ENCODE peak calls at places on chromosomes 5 and 9, in ten cellular contexts. F is T follicular helper cell; K is right atrium auricular region; M is CD4-positive, alpha-beta T cell; N is NCI-H2107; S is NCI-H460; V is mesendoderm; X is LNCaP clone FGC; T is transverse colon; Z is activated CD8-positive, alpha-beta memory T cell treated with anti-CD3 and anti-CD28 coated beads, Interleukin-2, amount 50 U/mL, for 48 hours. I is an unnamed sample.

GRCh38 chr5:172646716-172647285 is 5.7 kb downstream of the NEURL1B start:
- DNase-seq in M (no peak), F (no peak), K (no peak), Z (no peak), S (no peak), X (no peak), V (peak), T (peak), N (peak), I (no peak)

GRCh38 chr9:22103650-22104575 is 94.8 kb upstream of the CDKN2B start:
- DNase-seq in F (no peak), K (no peak), Z (no peak), X (peak), N (no peak), T (peak), S (no peak), V (no peak), M (no peak), I (no peak)

GRCh38 chr5:122252319-122252718 is 59.7 kb upstream of the SNCAIP start:
- DNase-seq in T (peak), N (no peak), S (no peak), F (no peak), V (no peak), X (peak), Z (no peak), K (no peak), M (no peak), I (no peak)

GRCh38 chr5:15610216-15610615 is 110.2 kb downstream of the FBXL7 start:
- DNase-seq in F (no peak), Z (no peak), T (no peak), N (no peak), M (no peak), S (no peak), X (no peak), V (peak), K (no peak), I (no peak)

GRCh38 chr5:138989720-138990119 is 114.6 kb upstream of the LRRTM2 start:
- DNase-seq in T (no peak), X (no peak), F (no peak), Z (no peak), S (no peak), K (peak), N (no peak), M (no peak), V (no peak), I (no peak)

GRCh38 chr5:3361811-3362605 is 233.6 kb upstream of the IRX1 start:
- DNase-seq in T (no peak), K (no peak), V (no peak), X (no peak), Z (no peak), S (no peak), F (no peak), N (no peak), M (no peak), I (no peak)

GRCh38 chr5:90866333-90866732 is 307.7 kb downstream of the ADGRV1 start:
- DNase-seq in M (no peak), V (peak), Z (no peak), X (no peak), K (no peak), T (no peak), N (peak), F (no peak), S (peak), I (no peak)

GRCh38 chr9:85536076-85536475 is 205.7 kb downstream of the AGTPBP1 start:
- DNase-seq in M (no peak), T (no peak), K (no peak), S (no peak), F (no peak), N (no peak), X (no peak), V (peak), Z (no peak), I (no peak)

GRCh38 chr9:127945338-127945737 is 7.7 kb upstream of the DPM2 start:
- DNase-seq in F (no peak), S (no peak), K (no peak), N (no peak), X (no peak), T (no peak), M (no peak), Z (no peak), V (no peak), I (no peak)